ENCODE peak calls at places on chromosomes 7 and 10, in eight cellular contexts. N, Q, L, V, B, A, G and M are unnamed samples.

GRCh38 chr7:108459922-108460551 is 3.8 kb upstream of the NRCAM start:
- DNase-seq in G (no peak), N (no peak), B (no peak), Q (peak), V (no peak), L (no peak), A (peak), M (peak)

GRCh38 chr7:106736508-106737201 is 75.7 kb upstream of the CCDC71L start:
- DNase-seq in A (peak), G (no peak), N (no peak), V (no peak), Q (peak), L (no peak), B (peak), M (no peak)

GRCh38 chr10:33094263-33095051 is 136.4 kb upstream of the ITGB1 start:
- DNase-seq in L (no peak), Q (no peak), V (no peak), N (no peak), A (no peak), G (peak), B (no peak), M (no peak)

GRCh38 chr10:75379234-75379724 is 22.3 kb downstream of the ZNF503 start:
- DNase-seq in B (no peak), A (no peak), L (no peak), V (no peak), G (no peak), N (no peak), Q (no peak), M (peak)

GRCh38 chr7:99078416-99078815 is 65.5 kb downstream of the SMURF1 start:
- DNase-seq in B (no peak), L (no peak), G (no peak), A (no peak), N (no peak), Q (no peak), V (no peak), M (no peak)

GRCh38 chr7:132117181-132117580 is 459.1 kb downstream of the PLXNA4 start:
- DNase-seq in A (no peak), G (no peak), B (no peak), N (no peak), V (no peak), Q (peak), L (no peak), M (no peak)

GRCh38 chr7:2817456-2817855 is 26.7 kb downstream of the GNA12 start:
- DNase-seq in N (no peak), G (no peak), A (no peak), B (no peak), L (peak), Q (no peak), V (no peak), M (no peak)

GRCh38 chr10:61795147-61795546 is 106.4 kb upstream of the ARID5B start:
- DNase-seq in G (no peak), V (no peak), N (no peak), A (no peak), B (no peak), L (no peak), Q (no peak), M (no peak)

GRCh38 chr10:29712108-29712507 is 77.3 kb upstream of the SVIL start:
- DNase-seq in L (no peak), G (no peak), V (no peak), B (no peak), A (no peak), Q (no peak), N (no peak), M (peak)

GRCh38 chr10:74081192-74081803 is 69.3 kb downstream of the AP3M1 start:
- DNase-seq in A (peak), G (no peak), L (no peak), B (no peak), V (no peak), N (no peak), Q (peak), M (peak)

GRCh38 chr7:106047818-106048490 is 64.2 kb downstream of the SYPL1 start:
- DNase-seq in A (no peak), L (no peak), Q (no peak), N (no peak), G (no peak), V (no peak), B (no peak), M (no peak)

GRCh38 chr7:30751696-30752273 is at the start of gene INMT:
- DNase-seq in A (no peak), N (no peak), Q (no peak), G (no peak), B (no peak), L (no peak), V (no peak), M (no peak)

GRCh38 chr10:86282664-86283465 is 83.7 kb downstream of the GRID1 start:
- DNase-seq in G (no peak), A (no peak), V (no peak), N (no peak), Q (no peak), B (no peak), L (peak), M (no peak)

GRCh38 chr7:157423348-157423747 is 86.5 kb downstream of the DNAJB6 start:
- DNase-seq in N (no peak), V (no peak), G (no peak), L (no peak), Q (no peak), B (no peak), A (no peak), M (no peak)

GRCh38 chr10:52653510-52653909 is 119.1 kb downstream of the MBL2 start:
- DNase-seq in A (no peak), Q (peak), G (peak), V (peak), N (no peak), L (no peak), B (no peak), M (no peak)

GRCh38 chr10:96672491-96673175 is 47.7 kb downstream of the PIK3AP1 start:
- DNase-seq in G (no peak), A (no peak), B (no peak), Q (no peak), N (no peak), V (no peak), L (no peak), M (no peak)

GRCh38 chr7:96004598-96004997 is 232.2 kb downstream of the DYNC1I1 start:
- DNase-seq in Q (peak), V (no peak), L (no peak), B (no peak), A (no peak), N (no peak), G (no peak), M (no peak)

GRCh38 chr10:1451362-1451888 is 285.9 kb downstream of the ADARB2 start:
- DNase-seq in N (no peak), G (no peak), B (no peak), Q (no peak), V (no peak), A (no peak), L (no peak), M (no peak)

GRCh38 chr10:45444022-45444421 is 70.0 kb downstream of the ALOX5 start:
- DNase-seq in N (no peak), L (no peak), V (no peak), B (no peak), Q (no peak), G (no peak), A (no peak), M (no peak)

GRCh38 chr7:51797371-51797770 is 480.8 kb upstream of the COBL start:
- DNase-seq in B (no peak), Q (no peak), V (no peak), G (no peak), L (no peak), N (no peak), A (no peak), M (no peak)

GRCh38 chr10:114719311-114719710 is 61.2 kb upstream of the ABLIM1 start:
- DNase-seq in Q (no peak), V (no peak), N (no peak), A (no peak), B (no peak), L (no peak), G (no peak), M (no peak)

GRCh38 chr7:337567-337951 is 47.6 kb downstream of the FOXL3 start:
- DNase-seq in A (no peak), B (no peak), L (no peak), Q (no peak), N (no peak), V (no peak), G (peak), M (no peak)

GRCh38 chr7:135690566-135690965 is 28.3 kb downstream of the STMP1 start:
- DNase-seq in G (no peak), V (no peak), N (no peak), L (no peak), A (no peak), B (no peak), Q (peak), M (no peak)

GRCh38 chr10:133405272-133405671 is 11.3 kb downstream of the MTG1 start:
- DNase-seq in V (no peak), N (no peak), L (no peak), Q (peak), B (no peak), A (no peak), G (no peak), M (no peak)

GRCh38 chr10:33334170-33334838 is at the start of gene NRP1:
- DNase-seq in L (peak), Q (peak), G (peak), V (peak), A (peak), B (no peak), N (no peak), M (no peak)

GRCh38 chr10:79403441-79404230 is 41.8 kb downstream of the ZCCHC24 start:
- DNase-seq in N (no peak), A (peak), L (no peak), B (no peak), V (peak), G (peak), Q (no peak), M (no peak)

GRCh38 chr7:50399206-50399605 is 50.9 kb downstream of the FIGNL1 start:
- DNase-seq in A (no peak), G (no peak), N (no peak), V (no peak), Q (no peak), L (no peak), B (no peak), M (no peak)

GRCh38 chr10:128047337-128047736 is 78.9 kb downstream of the MKI67 start:
- DNase-seq in B (peak), N (peak), V (peak), L (no peak), A (peak), Q (peak), G (peak), M (no peak)